ENCODE peak calls at places on chromosomes 1 and 21, in four cellular contexts. One of them, this sample, is unnamed.

GRCh38 chr1:156241311-156241811 is 623 bp upstream of the BGLAP start:
- DNase-seq in AG09319: no peak
- DNase-seq in occipital lobe: no peak
- DNase-seq in PC-9: no peak
- DNase-seq in this sample: peak

GRCh38 chr21:45641480-45642035 is 2.0 kb upstream of the PCBP3 start:
- DNase-seq in AG09319: no peak
- DNase-seq in occipital lobe: no peak
- DNase-seq in PC-9: no peak
- DNase-seq in this sample: no peak

GRCh38 chr1:85560305-85560704 is 20.3 kb upstream of the CCN1 start:
- DNase-seq in PC-9: no peak
- DNase-seq in occipital lobe: no peak
- DNase-seq in AG09319: no peak
- DNase-seq in this sample: no peak

GRCh38 chr21:46599251-46599572 is 5.7 kb downstream of the S100B start:
- DNase-seq in occipital lobe: no peak
- DNase-seq in AG09319: peak
- DNase-seq in PC-9: no peak
- DNase-seq in this sample: no peak

GRCh38 chr1:16068356-16069270 is 4.8 kb downstream of the FAM131C start:
- DNase-seq in AG09319: no peak
- DNase-seq in PC-9: no peak
- DNase-seq in occipital lobe: no peak
- DNase-seq in this sample: peak

GRCh38 chr1:17061486-17062271 is 7.8 kb upstream of the SDHB start:
- DNase-seq in occipital lobe: no peak
- DNase-seq in AG09319: no peak
- DNase-seq in PC-9: no peak
- DNase-seq in this sample: peak

GRCh38 chr1:215556996-215557395 is 10.1 kb upstream of the KCTD3 start:
- DNase-seq in PC-9: no peak
- DNase-seq in AG09319: no peak
- DNase-seq in occipital lobe: no peak
- DNase-seq in this sample: no peak

GRCh38 chr1:56584910-56585528 is 5.7 kb upstream of the PLPP3 start:
- DNase-seq in occipital lobe: no peak
- DNase-seq in AG09319: peak
- DNase-seq in PC-9: peak
- DNase-seq in this sample: no peak

GRCh38 chr1:225817611-225818061 is 7.7 kb downstream of the EPHX1 start:
- DNase-seq in AG09319: peak
- DNase-seq in PC-9: peak
- DNase-seq in occipital lobe: peak
- DNase-seq in this sample: peak

GRCh38 chr1:67372136-67372535 is 58.1 kb downstream of the SERBP1 start:
- DNase-seq in occipital lobe: no peak
- DNase-seq in AG09319: no peak
- DNase-seq in PC-9: no peak
- DNase-seq in this sample: no peak

GRCh38 chr1:234871039-234871709 is 257.5 kb downstream of the TOMM20 start:
- DNase-seq in AG09319: no peak
- DNase-seq in PC-9: no peak
- DNase-seq in occipital lobe: no peak
- DNase-seq in this sample: peak

GRCh38 chr1:53572061-53572801 is 113.0 kb downstream of the DMRTB1 start:
- DNase-seq in occipital lobe: peak
- DNase-seq in PC-9: peak
- DNase-seq in AG09319: peak
- DNase-seq in this sample: no peak

GRCh38 chr1:160565568-160565967 is 13.7 kb downstream of the CD84 start:
- DNase-seq in AG09319: no peak
- DNase-seq in PC-9: no peak
- DNase-seq in occipital lobe: no peak
- DNase-seq in this sample: no peak

GRCh38 chr1:233244183-233244582 is 51.3 kb downstream of the PCNX2 start:
- DNase-seq in PC-9: no peak
- DNase-seq in occipital lobe: no peak
- DNase-seq in AG09319: peak
- DNase-seq in this sample: no peak

GRCh38 chr1:205301220-205301821 is 20.2 kb downstream of the NUAK2 start:
- DNase-seq in AG09319: peak
- DNase-seq in PC-9: peak
- DNase-seq in occipital lobe: no peak
- DNase-seq in this sample: no peak

GRCh38 chr1:4597020-4597419 is 57.4 kb upstream of the AJAP1 start:
- DNase-seq in AG09319: no peak
- DNase-seq in PC-9: no peak
- DNase-seq in occipital lobe: no peak
- DNase-seq in this sample: no peak

GRCh38 chr1:223419115-223419514 is 25.9 kb downstream of the CCDC185 start:
- DNase-seq in PC-9: no peak
- DNase-seq in AG09319: no peak
- DNase-seq in occipital lobe: no peak
- DNase-seq in this sample: no peak

This sample was measured in head of caudate nucleus.